ENCODE peak calls at places on chromosomes 7 and 10, in eight cellular contexts. L is transverse colon, V is prostate gland, S is body of pancreas, I is vagina, M is heart left ventricle, O is esophagus squamous epithelium, D is endothelial cell of umbilical vein. G is an unnamed sample.

GRCh38 chr10:132099701-132100481 is 34.1 kb downstream of the JAKMIP3 start:
- DNase-seq in L (no peak), M (no peak), S (no peak), D (no peak), V (no peak), I (peak), O (no peak), G (no peak)

GRCh38 chr10:43701295-43701694 is 52.6 kb upstream of the ZNF32 start:
- DNase-seq in M (no peak), L (no peak), I (no peak), O (no peak), S (no peak), D (no peak), V (no peak), G (no peak)

GRCh38 chr10:90921906-90922305 is 1.0 kb upstream of the ANKRD1 start:
- DNase-seq in L (no peak), V (no peak), S (no peak), I (no peak), D (no peak), M (no peak), O (no peak), G (no peak)

GRCh38 chr10:126250045-126250444 is 138.2 kb downstream of the ADAM12 start:
- DNase-seq in I (peak), V (peak), L (no peak), M (no peak), S (no peak), D (no peak), O (no peak), G (no peak)

GRCh38 chr10:86357676-86358075 is 8.9 kb downstream of the GRID1 start:
- DNase-seq in D (no peak), M (no peak), S (no peak), I (no peak), V (no peak), O (no peak), L (no peak), G (no peak)

GRCh38 chr7:112399501-112399900 is 50.8 kb upstream of the IFRD1 start:
- DNase-seq in M (no peak), V (no peak), I (no peak), L (no peak), S (no peak), D (no peak), O (no peak), G (no peak)

GRCh38 chr7:87083865-87084519 is 24.5 kb upstream of the ELAPOR2 start:
- DNase-seq in V (no peak), I (no peak), L (no peak), O (no peak), M (no peak), D (no peak), S (no peak), G (no peak)

GRCh38 chr7:539731-540411 is 20.2 kb upstream of the PDGFA start:
- DNase-seq in M (no peak), D (no peak), O (no peak), I (no peak), L (peak), S (peak), V (peak), G (no peak)

GRCh38 chr10:49109669-49110335 is 5.5 kb downstream of the VSTM4 start:
- DNase-seq in M (peak), S (no peak), L (peak), D (no peak), I (no peak), V (no peak), O (no peak), G (peak)

GRCh38 chr10:102384606-102385429 is 10.7 kb upstream of the NFKB2 start:
- DNase-seq in L (no peak), V (no peak), D (no peak), I (no peak), O (no peak), M (no peak), S (no peak), G (no peak)

GRCh38 chr7:131110294-131111080 is 217.2 kb upstream of the MKLN1 start:
- DNase-seq in S (peak), O (no peak), D (peak), M (peak), I (no peak), L (peak), V (peak), G (peak)

GRCh38 chr7:11706666-11707605 is 125.1 kb downstream of the THSD7A start:
- DNase-seq in O (no peak), D (peak), S (peak), V (peak), I (no peak), L (peak), M (no peak), G (no peak)

GRCh38 chr7:53062796-53063195 is 27.4 kb downstream of the POM121L12 start:
- DNase-seq in L (no peak), I (no peak), V (no peak), O (no peak), D (no peak), M (no peak), S (no peak), G (no peak)

GRCh38 chr7:43311694-43312093 is 199.2 kb downstream of the HECW1 start:
- DNase-seq in D (no peak), M (no peak), L (no peak), V (no peak), I (no peak), S (no peak), O (no peak), G (no peak)

GRCh38 chr7:27179503-27180430 is 5.3 kb downstream of the HOXA11 start:
- DNase-seq in M (no peak), O (no peak), D (peak), V (peak), I (no peak), L (peak), S (peak), G (peak)

GRCh38 chr10:33295851-33296250 is 38.6 kb downstream of the NRP1 start:
- DNase-seq in S (no peak), L (no peak), I (no peak), M (no peak), O (no peak), V (no peak), D (no peak), G (no peak)

GRCh38 chr10:88386878-88387773 is 196.0 kb downstream of the RNLS start:
- DNase-seq in I (no peak), M (no peak), L (peak), V (no peak), S (peak), O (no peak), D (peak), G (peak)

GRCh38 chr7:8436965-8437364 is 3.6 kb downstream of the NXPH1 start:
- DNase-seq in D (peak), V (no peak), I (no peak), S (peak), O (no peak), M (no peak), L (peak), G (peak)

GRCh38 chr10:125593644-125594043 is 89.3 kb downstream of the TEX36 start:
- DNase-seq in S (no peak), D (no peak), V (no peak), I (no peak), O (no peak), L (no peak), M (no peak), G (no peak)

GRCh38 chr10:127462643-127463295 is 86.3 kb upstream of the NPS start:
- DNase-seq in D (no peak), V (no peak), S (no peak), L (no peak), M (no peak), I (no peak), O (no peak), G (peak)

GRCh38 chr10:118498623-118499022 is 96.8 kb downstream of the PRLHR start:
- DNase-seq in I (no peak), D (no peak), M (no peak), L (no peak), O (no peak), V (no peak), S (no peak), G (peak)

GRCh38 chr7:26937956-26938623 is 73.7 kb upstream of the SKAP2 start:
- DNase-seq in D (no peak), S (no peak), L (no peak), V (no peak), M (no peak), I (no peak), O (no peak), G (no peak)

GRCh38 chr7:120714945-120715344 is 143.0 kb downstream of the TSPAN12 start:
- DNase-seq in I (no peak), S (no peak), M (no peak), V (no peak), D (no peak), L (no peak), O (no peak), G (no peak)

DNA sequence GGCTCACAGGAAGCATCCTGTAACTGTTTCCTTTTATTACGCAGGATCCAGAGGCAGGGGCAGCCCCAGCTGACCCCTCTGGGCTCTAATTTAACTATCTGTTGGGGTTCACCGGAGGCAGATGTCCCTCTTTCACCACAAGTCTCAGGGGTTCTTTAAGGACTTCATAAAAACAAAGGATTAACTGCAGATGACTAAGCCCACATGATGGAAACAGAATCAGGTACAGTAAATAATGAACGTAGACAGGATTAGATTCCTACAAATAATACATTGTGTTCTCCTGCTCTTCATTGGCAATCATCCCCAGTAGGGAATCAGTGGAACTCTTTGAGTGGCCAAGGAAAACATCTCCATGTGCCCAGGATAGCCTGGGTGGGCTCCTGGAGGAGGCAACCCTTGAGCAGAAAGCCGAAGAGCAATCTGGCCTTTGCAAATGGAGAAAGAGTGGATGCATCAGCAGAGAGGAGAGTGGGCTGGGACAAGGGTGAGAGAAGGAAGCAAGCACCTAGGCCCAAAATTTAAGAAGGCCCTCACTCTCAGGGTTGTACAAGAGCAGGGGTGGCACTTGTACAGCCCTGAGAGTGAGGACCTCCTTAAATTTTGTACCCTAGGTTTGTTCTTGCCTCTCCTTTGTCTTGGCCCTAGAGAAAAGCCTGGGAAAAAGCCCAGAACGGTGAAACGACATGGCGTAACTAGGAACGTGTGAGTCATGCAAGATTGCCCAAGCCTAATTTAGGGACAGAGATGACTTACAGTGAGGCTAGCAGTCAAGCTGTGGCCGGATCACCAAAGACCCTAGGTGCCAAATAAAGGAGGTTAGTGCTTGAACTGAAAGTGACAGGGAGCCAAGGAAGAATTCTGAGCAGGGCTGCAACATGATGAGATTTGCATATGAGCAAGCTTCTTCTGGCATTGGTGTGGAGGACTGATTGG is 24.8 kb downstream of the TBXAS1 start:
- DNase-seq in O (no peak), M (peak), D (no peak), V (peak), I (no peak), S (no peak), L (peak), G (no peak)
- H3K27ac ChIP-seq in O (peak), M (no peak), D (no peak), V (peak), I (no peak), S (no peak), L (peak), G (no peak)

DNA sequence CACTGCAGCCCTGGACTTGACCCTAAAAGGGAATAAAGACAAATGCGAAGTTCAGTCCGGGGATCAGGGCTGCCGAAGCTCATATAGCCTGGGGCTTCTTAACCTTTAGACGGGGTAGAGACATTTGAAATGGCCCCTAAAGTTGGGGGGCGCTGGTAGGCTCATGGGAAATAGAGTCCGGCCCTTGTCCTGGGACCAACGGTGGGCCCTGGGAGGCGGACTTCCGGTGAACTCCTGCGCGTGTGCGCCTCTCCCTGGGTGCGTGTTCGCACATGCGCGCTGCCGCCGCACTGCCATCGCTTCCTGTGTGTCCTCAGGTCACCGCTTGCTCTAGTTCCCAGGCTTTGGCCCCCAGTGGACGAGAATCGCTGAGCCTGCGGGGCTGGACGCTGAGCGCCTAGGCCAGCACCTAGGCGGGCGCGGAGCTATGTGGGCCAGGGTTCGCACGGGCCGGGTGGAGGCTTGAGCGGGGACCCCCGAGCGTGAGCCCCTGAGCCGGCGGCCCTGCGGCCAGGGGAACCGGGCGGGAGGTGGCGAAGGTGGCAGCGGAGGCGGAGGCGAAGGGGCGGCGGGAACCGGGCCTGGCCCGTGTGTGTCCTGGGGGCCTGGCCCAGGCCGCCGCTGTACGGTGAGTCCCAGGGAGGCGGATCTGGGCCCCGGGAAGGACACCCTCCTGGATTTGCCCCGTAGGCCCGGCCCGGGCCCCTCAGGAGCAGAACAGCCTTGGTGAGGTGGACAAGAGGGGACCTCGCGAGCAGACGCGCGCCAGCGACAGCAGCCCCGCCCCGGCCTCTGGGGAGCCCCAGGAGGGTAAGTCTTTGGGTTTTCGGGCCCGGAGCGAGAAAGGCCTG is 23.0 kb upstream of the ZNF12 start:
- DNase-seq in L (peak), V (peak), I (no peak), D (peak), M (peak), O (peak), S (peak), G (peak)
- TF ChIP-seq POLR2A in L (peak), V (peak), I (peak), D (no peak), M (peak), O (no peak), S (no peak), G (no peak)

DNA sequence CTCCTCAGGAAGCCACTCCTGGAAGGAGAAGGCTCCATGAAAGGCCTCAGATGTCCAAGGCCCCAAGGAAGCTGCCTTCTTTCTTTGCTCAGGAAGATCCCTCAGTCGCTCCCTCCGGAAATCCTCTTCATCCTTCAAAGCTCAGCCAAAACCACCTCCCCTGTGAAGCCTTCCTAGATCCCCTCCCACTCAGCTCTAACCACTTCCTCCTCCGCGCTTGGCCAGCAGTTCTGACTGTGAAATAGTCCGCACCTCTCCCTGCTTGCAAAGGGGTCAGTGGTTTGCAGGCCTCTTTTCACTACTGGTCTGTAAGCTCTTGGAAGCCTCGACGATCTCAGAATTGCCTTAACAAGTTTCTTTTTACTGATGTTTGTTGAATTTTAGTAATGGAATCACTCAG is 23.9 kb downstream of the PYROXD2 start:
- DNase-seq in D (no peak), O (no peak), M (no peak), L (no peak), I (no peak), V (no peak), S (no peak), G (no peak)
- H3K4me3 ChIP-seq in D (no peak), O (no peak), M (no peak), L (no peak), I (no peak), V (no peak), S (no peak), G (no peak)

GRCh38 chr10:5462841-5463293 is 36.5 kb downstream of the CALML5 start:
- DNase-seq in D (no peak), I (no peak), L (no peak), M (no peak), V (no peak), O (no peak), S (no peak), G (no peak)

GRCh38 chr10:5464521-5464920 is 34.8 kb downstream of the CALML5 start:
- DNase-seq in O (no peak), V (no peak), D (no peak), I (no peak), M (no peak), L (no peak), S (no peak), G (no peak)

GRCh38 chr10:5460468-5461200 is 38.7 kb downstream of the CALML5 start:
- DNase-seq in S (no peak), V (no peak), M (no peak), L (no peak), I (no peak), D (no peak), O (no peak), G (no peak)

GRCh38 chr10:5461201-5461585 is 38.2 kb downstream of the CALML5 start:
- DNase-seq in I (no peak), O (no peak), S (no peak), D (no peak), L (no peak), V (no peak), M (no peak), G (no peak)

DNA sequence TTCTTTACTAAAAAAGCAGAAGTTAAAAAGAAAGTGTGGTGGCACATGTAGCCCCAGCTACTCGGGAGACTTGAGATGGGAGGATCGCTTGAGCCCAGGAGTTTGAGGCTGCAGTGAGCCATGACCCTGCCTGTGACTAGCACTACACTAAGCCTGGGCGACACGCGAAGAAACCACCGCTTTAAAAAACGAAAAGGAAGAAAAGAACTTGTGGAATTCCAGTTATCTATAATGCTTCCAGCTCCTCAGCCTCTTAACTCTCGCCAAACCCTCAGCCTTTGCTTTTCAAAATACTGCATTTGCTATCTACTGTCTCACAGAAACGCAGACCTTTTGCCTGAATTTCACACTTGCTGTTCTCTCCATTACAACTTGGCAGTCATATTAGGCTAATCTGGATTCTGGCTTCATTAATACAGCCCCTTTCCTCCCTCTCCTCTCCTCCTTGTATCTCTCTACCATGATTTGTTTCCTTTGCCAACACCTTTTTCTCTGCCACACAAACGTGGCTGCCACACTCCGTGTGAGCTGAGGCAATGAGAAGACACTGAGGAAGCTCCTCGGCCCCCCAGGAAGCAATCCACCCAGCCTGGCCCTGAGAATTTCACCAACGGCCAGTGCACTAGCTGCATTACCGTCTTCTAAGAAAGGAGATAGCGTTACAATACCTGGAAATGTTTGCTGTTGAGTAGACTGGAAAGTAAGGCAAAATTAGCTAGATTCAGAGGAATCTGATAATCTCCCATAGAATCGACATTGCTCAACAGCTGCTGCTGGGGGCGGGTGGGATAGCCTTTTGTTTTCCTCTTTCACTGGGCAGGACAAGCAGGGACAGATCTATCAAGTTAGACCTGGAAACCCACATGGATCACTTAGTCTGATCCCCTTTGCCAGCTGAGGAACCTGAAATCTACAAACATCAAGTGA is 37.2 kb downstream of the CALML5 start:
- DNase-seq in M (no peak), L (no peak), S (no peak), I (no peak), O (no peak), D (peak), V (no peak), G (no peak)
- H3K27ac ChIP-seq in M (no peak), L (no peak), S (no peak), I (no peak), O (no peak), D (no peak), V (no peak), G (peak)

DNA sequence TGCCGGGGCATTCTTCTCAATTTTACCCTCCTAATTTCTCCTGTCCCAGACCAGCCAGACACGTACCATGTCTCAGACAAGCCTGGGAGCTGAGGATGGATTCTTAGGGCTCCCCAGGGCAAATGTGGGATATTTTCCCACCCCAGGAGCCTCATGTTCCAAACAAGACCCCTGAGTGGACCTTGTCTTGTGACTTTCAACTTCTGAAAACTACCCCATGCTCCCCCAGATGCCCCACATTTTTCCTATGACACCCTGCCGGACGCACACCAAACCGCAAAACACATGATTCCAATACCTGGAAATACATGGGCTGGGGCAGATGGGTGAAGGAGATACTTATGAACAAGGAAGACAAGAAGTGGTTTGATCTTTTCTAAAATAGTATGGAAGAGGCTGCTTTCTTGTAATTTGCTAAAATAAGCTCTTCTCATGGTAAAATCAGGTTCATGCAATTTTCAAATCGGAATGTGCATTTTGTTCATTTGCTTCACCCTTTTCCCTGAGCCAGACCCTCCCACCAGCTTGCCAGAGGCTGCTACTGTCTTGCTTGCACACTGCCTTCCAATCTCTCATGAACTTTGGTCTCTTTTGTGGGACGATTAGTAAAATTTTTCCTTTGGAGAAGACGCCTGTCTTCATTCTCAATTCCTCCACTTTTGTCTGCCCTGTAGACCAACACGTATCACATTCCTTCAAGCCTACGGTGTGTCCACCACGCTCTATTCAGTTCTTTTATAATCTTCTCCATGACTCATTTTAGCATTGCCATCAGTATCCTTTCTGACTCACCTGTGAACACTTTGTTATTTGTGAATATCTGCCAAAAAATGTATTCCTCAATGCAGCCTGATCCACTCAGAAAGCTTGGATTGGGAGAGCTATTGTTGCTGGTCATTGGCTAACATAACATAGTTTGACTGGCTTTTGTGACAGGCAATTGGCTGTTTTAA is 1.1 kb downstream of the GIMAP5 start:
- DNase-seq in L (no peak), V (no peak), O (no peak), D (peak), S (no peak), M (no peak), I (no peak), G (no peak)
- TF ChIP-seq POLR2A in L (no peak), V (no peak), O (peak), D (no peak), S (no peak), M (no peak), I (no peak), G (no peak)

GRCh38 chr7:5430612-5430947 is 6.9 kb upstream of the TNRC18 start:
- DNase-seq in L (no peak), S (no peak), M (no peak), D (no peak), O (no peak), I (no peak), V (no peak), G (no peak)
- H3K4me3 ChIP-seq in L (peak), S (no peak), M (no peak), D (no peak), O (no peak), I (no peak), V (no peak), G (no peak)

G was measured in testis.